ENCODE peak calls at places on chromosomes 5 and 9, in five cellular contexts. O is lung, X is spleen, T is PC-9, C is aorta. B is an unnamed sample. For H3K4me1, the result is how much of the 10 kb centered on the place peaks cover.

GRCh38 chr5:122705876-122706275 is 69.0 kb upstream of the SNX2 start:
- DNase-seq in O (no peak), X (no peak), T (no peak), C (no peak), B (no peak)

GRCh38 chr5:134460551-134460950 is 48.9 kb upstream of the CDKN2AIPNL start:
- DNase-seq in O (no peak), X (peak), T (no peak), C (peak), B (no peak)

GRCh38 chr9:4371108-4371507 is 71.2 kb upstream of the GLIS3 start:
- DNase-seq in O (peak), X (no peak), T (no peak), C (no peak), B (no peak)

GRCh38 chr5:28344803-28345433 is 1306.5 kb upstream of the CDH9 start:
- DNase-seq in O (no peak), X (no peak), T (no peak), C (no peak), B (no peak)

GRCh38 chr5:141532726-141533125 is 43.8 kb downstream of the PCDHGC5 start:
- DNase-seq in O (no peak), X (no peak), T (no peak), C (no peak), B (no peak)

GRCh38 chr9:110575169-110575568 is 4.4 kb downstream of the SVEP1 start:
- DNase-seq in O (no peak), X (no peak), T (no peak), C (peak), B (no peak)

GRCh38 chr5:112554089-112554977 is 135.3 kb upstream of the EPB41L4A start:
- DNase-seq in O (no peak), X (no peak), T (no peak), C (no peak), B (no peak)

GRCh38 chr5:96483878-96484277 is 50.8 kb upstream of the PCSK1 start:
- DNase-seq in O (no peak), X (no peak), T (peak), C (no peak), B (no peak)

GRCh38 chr5:130277002-130277401 is 372.7 kb downstream of the CHSY3 start:
- DNase-seq in O (no peak), X (peak), T (no peak), C (no peak), B (no peak)

GRCh38 chr5:1867114-1867814 is 15.5 kb downstream of the IRX4 start:
- DNase-seq in O (no peak), X (no peak), T (no peak), C (no peak), B (no peak)

GRCh38 chr9:96449522-96449843 is 486 bp upstream of the HABP4 start:
- DNase-seq in O (no peak), X (no peak), T (no peak), C (no peak), B (no peak)

GRCh38 chr5:113190347-113190746 is 213.7 kb downstream of the DCP2 start:
- DNase-seq in O (no peak), X (no peak), T (no peak), C (no peak), B (no peak)

GRCh38 chr9:72554221-72554641 is 32.8 kb downstream of the TMC1 start:
- DNase-seq in O (no peak), X (no peak), T (peak), C (no peak), B (peak)

GRCh38 chr5:20213803-20214202 is 225.8 kb upstream of the CDH18 start:
- DNase-seq in O (no peak), X (no peak), T (no peak), C (no peak), B (no peak)

GRCh38 chr5:106154280-106154716 is 1516.4 kb downstream of the EFNA5 start:
- DNase-seq in O (no peak), X (peak), T (no peak), C (no peak), B (no peak)

GRCh38 chr9:108033976-108034964 is 544.7 kb upstream of the KLF4 start:
- DNase-seq in O (peak), X (no peak), T (no peak), C (no peak), B (no peak)

GRCh38 chr9:125472926-125473701 is 211.5 kb downstream of the GAPVD1 start:
- DNase-seq in O (peak), X (no peak), T (no peak), C (no peak), B (peak)

GRCh38 chr5:1793966-1794895 is 5.4 kb downstream of the MRPL36 start:
- DNase-seq in O (no peak), X (no peak), T (peak), C (peak), B (no peak)

GRCh38 chr5:145619806-145620205 is 215.3 kb downstream of the PRELID2 start:
- DNase-seq in O (no peak), X (no peak), T (no peak), C (no peak), B (no peak)

GRCh38 chr5:97570242-97570641 is 387.2 kb upstream of the RIOK2 start:
- DNase-seq in O (no peak), X (no peak), T (no peak), C (no peak), B (no peak)

GRCh38 chr5:166625210-166625865 is 1666.1 kb upstream of the WWC1 start:
- DNase-seq in O (no peak), X (no peak), T (no peak), C (no peak), B (no peak)
- H3K4me1 ChIP-seq in O (under half), X (under half), T (under half), C (under half), B (under half)

DNA sequence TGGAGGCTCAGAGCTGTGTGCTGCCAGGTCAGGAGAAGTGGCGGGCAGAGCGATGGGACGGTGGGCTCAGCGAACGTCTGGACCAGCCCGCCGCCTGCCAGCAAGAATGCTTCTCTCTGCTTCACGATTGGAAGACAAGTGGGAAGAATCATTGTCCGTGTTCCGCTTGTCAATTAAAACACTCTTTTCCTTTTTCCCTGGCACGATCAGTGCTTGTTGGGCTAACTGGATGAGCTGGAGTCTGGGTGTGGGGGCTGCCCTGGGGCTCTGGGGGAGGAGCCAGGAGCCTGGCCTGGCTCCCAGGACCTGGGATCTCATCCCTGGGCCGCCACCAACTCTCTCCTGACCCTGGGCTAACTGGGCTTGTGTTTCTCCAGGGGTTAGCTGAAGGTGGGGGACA is 1.7 kb downstream of the COL5A1 start:
- DNase-seq in O (no peak), X (no peak), T (no peak), C (no peak), B (no peak)
- H3K27ac ChIP-seq in O (peak), X (peak), T (no peak), C (peak), B (peak)

DNA sequence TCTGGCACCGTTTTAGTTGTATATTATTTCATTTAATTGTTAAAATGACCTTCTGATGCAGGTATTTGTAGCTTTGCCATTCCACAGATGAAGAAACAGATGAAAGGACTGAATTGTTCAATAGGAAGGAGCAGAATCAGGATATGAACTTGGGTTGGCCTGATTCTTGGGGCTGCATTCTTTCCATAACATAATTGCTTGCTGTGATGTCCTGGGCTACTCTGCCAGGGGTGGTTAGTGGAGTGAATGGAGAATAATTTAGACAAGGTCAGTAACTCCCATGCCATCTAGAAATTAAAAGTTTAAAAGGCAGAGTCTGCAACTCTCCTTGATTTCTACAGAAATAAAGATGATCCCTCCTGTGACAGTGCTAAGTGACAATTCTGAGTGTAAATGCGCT is 15.9 kb downstream of the TLR4 start:
- DNase-seq in O (no peak), X (no peak), T (no peak), C (no peak), B (no peak)
- H3K4me1 ChIP-seq in O (under half), X (half or more), T (under half), C (under half), B (under half)

GRCh38 chr9:93246111-93246510 is 62.2 kb downstream of the WNK2 start:
- DNase-seq in O (no peak), X (no peak), T (no peak), C (no peak), B (no peak)

GRCh38 chr9:93244101-93244500 is 60.2 kb downstream of the WNK2 start:
- DNase-seq in O (no peak), X (no peak), T (no peak), C (no peak), B (no peak)

GRCh38 chr9:93246526-93246925 is 62.6 kb downstream of the WNK2 start:
- DNase-seq in O (no peak), X (no peak), T (no peak), C (no peak), B (no peak)

GRCh38 chr9:93244510-93245436 is 60.8 kb downstream of the WNK2 start:
- DNase-seq in O (no peak), X (no peak), T (peak), C (no peak), B (no peak)

DNA sequence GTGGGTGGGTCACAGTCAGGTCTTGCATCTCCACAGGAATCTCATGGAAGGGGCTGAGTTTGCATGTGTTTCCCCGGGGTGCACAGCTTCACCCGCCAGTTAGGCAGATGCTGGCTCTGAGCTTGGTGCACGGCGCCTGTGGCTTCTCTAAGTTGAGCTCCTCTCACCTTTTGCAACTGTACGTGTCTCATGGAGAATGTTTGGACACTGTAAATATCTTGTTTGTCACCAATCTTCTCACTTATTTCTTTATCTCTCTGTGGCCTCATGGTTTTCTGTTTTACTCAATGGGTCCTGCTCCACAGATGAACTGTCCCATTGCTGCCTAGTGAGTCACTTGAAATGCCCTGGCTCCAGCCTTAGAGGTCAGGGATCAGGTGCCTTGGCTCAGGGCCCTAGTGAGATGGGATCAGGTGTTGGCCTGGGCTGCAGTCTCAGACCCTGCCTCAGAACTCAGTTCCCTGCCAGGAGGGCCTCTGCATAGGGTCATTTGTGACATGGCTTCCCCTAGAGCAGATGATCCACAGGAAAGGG is 61.6 kb downstream of the WNK2 start:
- DNase-seq in O (no peak), X (no peak), T (peak), C (no peak), B (no peak)
- H3K27ac ChIP-seq in O (no peak), X (no peak), T (peak), C (no peak), B (no peak)

GRCh38 chr9:33154368-33154767 is 12.8 kb downstream of the B4GALT1 start:
- DNase-seq in O (no peak), X (no peak), T (no peak), C (no peak), B (no peak)
- H3K4me1 ChIP-seq in O (half or more), X (half or more), T (half or more), C (under half), B (half or more)